ENCODE peak calls at places on chromosomes 1 and 21, in nine cellular contexts. H is heart left ventricle, P is ovary, O is A549, Q is sigmoid colon, L is HepG2, M is H9, D is MM.1S, R is RWPE1. I is an unnamed sample.

GRCh38 chr1:237416924-237417655 is 375.1 kb downstream of the RYR2 start:
- DNase-seq in H (no peak), P (no peak), O (no peak), Q (no peak), L (no peak), M (no peak), D (no peak), R (no peak), I (no peak)

GRCh38 chr1:161367684-161368398 is at the start of gene CFAP126:
- DNase-seq in H (no peak), P (peak; percentile 53), O (peak; percentile 77), Q (peak; percentile 74), L (peak; percentile 90), M (peak; percentile 85), D (peak; percentile 28), R (peak; percentile 78), I (peak; percentile 43)

GRCh38 chr1:65198095-65198494 is 50.1 kb downstream of the AK4 start:
- DNase-seq in H (no peak), P (no peak), O (no peak), Q (no peak), L (no peak), M (no peak), D (no peak), R (no peak), I (no peak)

GRCh38 chr1:89356658-89357400 is 7.0 kb upstream of the GBP6 start:
- DNase-seq in H (no peak), P (no peak), O (no peak), Q (no peak), L (peak; percentile 89), M (no peak), D (no peak), R (no peak), I (no peak)

GRCh38 chr1:21200767-21201166 is 24.1 kb upstream of the EIF4G3 start:
- DNase-seq in H (no peak), P (no peak), O (no peak), Q (no peak), L (no peak), M (no peak), D (no peak), R (no peak), I (no peak)

GRCh38 chr21:28605138-28605537 is 387.5 kb downstream of the LTN1 start:
- DNase-seq in H (no peak), P (no peak), O (no peak), Q (no peak), L (no peak), M (no peak), D (peak; percentile 95), R (no peak), I (no peak)

GRCh38 chr1:18480315-18481189 is at the start of gene KLHDC7A:
- DNase-seq in H (no peak), P (no peak), O (peak; percentile 70), Q (peak; percentile 46), L (peak; percentile 91), M (peak; percentile 93), D (no peak), R (peak; percentile 28), I (peak; percentile 8)

GRCh38 chr1:157937743-157938142 is 55.7 kb upstream of the KIRREL1 start:
- DNase-seq in H (no peak), P (no peak), O (no peak), Q (no peak), L (no peak), M (no peak), D (no peak), R (no peak), I (no peak)

GRCh38 chr21:44687671-44688070 is 5.7 kb upstream of the KRTAP12-1 start:
- DNase-seq in H (no peak), P (no peak), O (no peak), Q (no peak), L (no peak), M (peak; percentile 19), D (no peak), R (no peak), I (no peak)

DNA sequence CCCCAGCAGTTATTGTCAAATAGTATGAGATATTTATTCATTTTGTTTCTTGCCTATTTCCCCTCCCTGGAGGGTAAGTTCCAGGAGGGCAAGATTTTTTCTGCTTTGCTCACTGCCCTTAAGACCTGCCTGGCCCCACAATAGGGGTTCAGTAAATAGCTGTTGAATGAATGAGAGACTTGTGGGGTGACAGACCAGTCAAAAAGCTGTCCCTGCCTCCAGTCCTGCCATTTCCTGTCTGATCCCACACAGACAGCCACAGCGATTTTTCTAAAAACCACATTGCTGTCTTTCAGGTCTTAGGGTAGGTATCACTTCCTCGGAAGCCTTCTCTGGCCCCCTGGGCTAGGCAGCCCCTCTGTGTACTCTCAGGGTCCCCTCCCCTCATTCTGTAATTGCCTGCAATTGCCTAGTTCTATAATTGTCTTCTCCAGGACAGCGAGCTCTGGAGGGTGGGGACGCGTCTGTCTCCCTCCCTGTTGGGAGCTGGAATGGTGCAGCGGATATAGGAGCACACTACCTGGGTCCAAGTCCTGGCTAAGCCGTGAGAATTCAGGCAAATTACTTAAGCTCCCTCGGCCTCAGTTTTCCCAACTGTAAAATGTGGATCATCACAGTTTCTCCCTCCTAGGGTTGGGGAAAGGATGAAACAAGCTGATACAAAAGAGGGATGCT is 1.8 kb upstream of the EXTL1 start:
- DNase-seq in H (peak; percentile 10), P (no peak), O (no peak), Q (no peak), L (no peak), M (no peak), D (peak; percentile 21), R (peak; percentile 14), I (no peak)
- H3K27ac ChIP-seq in H (peak overlapping the region; percentile 85), P (peak overlapping the region; percentile 59), O (no peak overlapping the region), Q (no peak overlapping the region), L (no peak overlapping the region), M (no peak overlapping the region), D (no peak overlapping the region), R (no peak overlapping the region), I (no peak overlapping the region)

GRCh38 chr1:210291786-210292275 is 36.9 kb upstream of the HHAT start:
- DNase-seq in H (no peak), P (no peak), O (no peak), Q (peak; percentile 76), L (no peak), M (no peak), D (no peak), R (no peak), I (no peak)
- H3K27ac ChIP-seq in H (peak overlapping the region; percentile 71), P (peak overlapping the region; percentile 86), O (peak overlapping the region; percentile 58), Q (peak overlapping the region; percentile 84), L (no peak overlapping the region), M (no peak overlapping the region), D (no peak overlapping the region), R (peak overlapping the region; percentile 53), I (no peak overlapping the region)

GRCh38 chr1:41355356-41355755 is 5.9 kb upstream of the FOXO6 start:
- DNase-seq in H (no peak), P (peak; percentile 6), O (no peak), Q (no peak), L (no peak), M (no peak), D (no peak), R (no peak), I (no peak)

GRCh38 chr1:41354956-41355355 is 6.3 kb upstream of the FOXO6 start:
- DNase-seq in H (no peak), P (peak; percentile 3), O (no peak), Q (no peak), L (no peak), M (peak; percentile 41), D (no peak), R (no peak), I (no peak)

GRCh38 chr1:41351262-41352151 is 9.7 kb upstream of the FOXO6 start:
- DNase-seq in H (no peak), P (no peak), O (no peak), Q (no peak), L (no peak), M (no peak), D (no peak), R (no peak), I (no peak)

GRCh38 chr1:41355761-41356160 is 5.5 kb upstream of the FOXO6 start:
- DNase-seq in H (no peak), P (no peak), O (no peak), Q (no peak), L (no peak), M (no peak), D (no peak), R (no peak), I (no peak)

DNA sequence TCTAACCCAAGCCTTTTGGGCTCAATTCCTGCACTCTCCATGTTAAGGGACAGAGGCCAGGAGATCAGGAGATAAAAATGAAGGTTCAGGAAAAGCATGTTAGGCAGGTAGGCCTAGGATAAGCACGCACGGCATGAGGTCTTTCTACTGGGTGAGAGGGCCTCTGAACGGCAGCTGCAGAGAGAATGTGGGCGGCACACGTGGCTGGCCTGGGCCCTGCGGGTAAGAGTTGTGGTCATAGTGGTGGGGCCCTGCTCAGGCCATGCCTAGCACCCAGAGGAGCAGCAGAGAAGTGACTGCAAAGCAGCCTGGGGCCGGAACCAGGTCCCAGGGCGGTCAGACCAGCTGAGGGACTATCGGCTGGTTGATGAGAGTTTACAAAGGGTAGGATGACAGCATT is 7.5 kb upstream of the FOXO6 start:
- DNase-seq in H (no peak), P (peak; percentile 1), O (no peak), Q (no peak), L (no peak), M (no peak), D (peak; percentile 63), R (no peak), I (no peak)
- H3K27ac ChIP-seq in H (no peak overlapping the region), P (no peak overlapping the region), O (no peak overlapping the region), Q (no peak overlapping the region), L (no peak overlapping the region), M (no peak overlapping the region), D (peak overlapping the region; percentile 28), R (no peak overlapping the region), I (no peak overlapping the region)

GRCh38 chr1:6969762-6970161 is 184.5 kb downstream of the CAMTA1 start:
- DNase-seq in H (no peak), P (no peak), O (no peak), Q (no peak), L (no peak), M (no peak), D (no peak), R (no peak), I (no peak)

GRCh38 chr1:6970256-6970655 is 185.0 kb downstream of the CAMTA1 start:
- DNase-seq in H (no peak), P (no peak), O (no peak), Q (no peak), L (no peak), M (peak; percentile 19), D (no peak), R (no peak), I (no peak)

GRCh38 chr1:6971699-6972098 is 186.4 kb downstream of the CAMTA1 start:
- DNase-seq in H (no peak), P (no peak), O (no peak), Q (no peak), L (no peak), M (no peak), D (no peak), R (no peak), I (no peak)

GRCh38 chr1:6971048-6971447 is 185.8 kb downstream of the CAMTA1 start:
- DNase-seq in H (no peak), P (no peak), O (no peak), Q (no peak), L (no peak), M (peak; percentile 16), D (no peak), R (no peak), I (no peak)

DNA sequence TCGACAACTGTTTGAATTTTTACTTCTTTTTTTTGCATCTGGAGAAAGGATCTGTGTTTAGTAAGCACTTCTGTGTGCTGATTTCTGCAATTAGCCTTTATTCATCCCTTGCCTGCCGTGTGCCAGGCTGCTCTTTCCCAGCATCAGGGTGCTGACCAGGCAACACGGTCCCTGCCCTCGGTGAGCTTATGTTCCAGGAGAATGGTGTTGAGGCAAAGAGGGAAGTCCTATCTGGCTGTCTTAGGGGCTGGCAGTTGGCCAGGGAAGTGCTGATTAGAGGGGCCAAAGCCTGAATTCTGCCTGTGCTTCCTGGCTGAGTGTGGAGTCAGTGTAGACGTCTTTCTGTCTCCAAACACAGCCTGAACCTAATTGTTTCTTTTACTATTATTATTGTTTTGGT is 187.1 kb downstream of the CAMTA1 start:
- DNase-seq in H (no peak), P (no peak), O (no peak), Q (no peak), L (no peak), M (no peak), D (no peak), R (no peak), I (no peak)
- H3K27ac ChIP-seq in H (no peak overlapping the region), P (no peak overlapping the region), O (no peak overlapping the region), Q (no peak overlapping the region), L (no peak overlapping the region), M (no peak overlapping the region), D (no peak overlapping the region), R (no peak overlapping the region), I (no peak overlapping the region)

I was measured in substantia nigra.